ENCODE peak calls at places on chromosomes 3 and 15, in four cellular contexts. B is GM12891, W is GM12878, J is K562. N is an unnamed sample.

GRCh38 chr15:68993276-68993675 is 21.2 kb upstream of the NOX5 start:
- DNase-seq in B (no peak), W (no peak), J (no peak), N (no peak)

GRCh38 chr15:98941595-98942255 is 65.9 kb downstream of the PGPEP1L start:
- DNase-seq in B (no peak), W (no peak), J (no peak), N (no peak)

GRCh38 chr3:55416381-55416821 is 70.7 kb downstream of the WNT5A start:
- DNase-seq in B (no peak), W (no peak), J (no peak), N (no peak)

GRCh38 chr3:146125946-146126345 is 35.0 kb downstream of the PLOD2 start:
- DNase-seq in B (no peak), W (no peak), J (no peak), N (no peak)

GRCh38 chr15:43169888-43170287 is 15.3 kb upstream of the CCNDBP1 start:
- DNase-seq in B (no peak), W (no peak), J (peak; percentile 27), N (no peak)

GRCh38 chr3:172592898-172593669 is 69.9 kb upstream of the TNFSF10 start:
- DNase-seq in B (no peak), W (no peak), J (no peak), N (no peak)

GRCh38 chr3:13878711-13879101 is 1.2 kb downstream of the WNT7A start:
- DNase-seq in B (no peak), W (no peak), J (no peak), N (no peak)

GRCh38 chr3:45560270-45561020 is 34.1 kb upstream of the LIMD1 start:
- DNase-seq in B (no peak), W (no peak), J (no peak), N (no peak)

GRCh38 chr3:186640473-186640818 is 247 bp downstream of the FETUB start:
- DNase-seq in B (no peak), W (no peak), J (no peak), N (no peak)

GRCh38 chr3:51637941-51638471 is 33.0 kb upstream of the TEX264 start:
- DNase-seq in B (peak; percentile 50), W (no peak), J (peak; percentile 73), N (peak; percentile 50)

GRCh38 chr15:69919816-69920215 is 177.9 kb downstream of the TLE3 start:
- DNase-seq in B (no peak), W (no peak), J (no peak), N (no peak)

GRCh38 chr15:90650956-90651689 is 66.0 kb upstream of the BLM start:
- DNase-seq in B (no peak), W (no peak), J (no peak), N (no peak)
- TF ChIP-seq SPI1 in B (no peak), W (no peak), J (no peak), N (no peak)

GRCh38 chr3:40490916-40491315 is 14.0 kb downstream of the ZNF619 start:
- DNase-seq in B (no peak), W (no peak), J (no peak), N (no peak)

GRCh38 chr3:40487172-40487571 is 10.2 kb downstream of the ZNF619 start:
- DNase-seq in B (no peak), W (no peak), J (no peak), N (no peak)
- TF ChIP-seq SPI1 in B (no peak), W (no peak), J (no peak), N (no peak)

GRCh38 chr3:2628117-2628516 is 482.1 kb downstream of the IL5RA start:
- DNase-seq in B (no peak), W (no peak), J (no peak), N (no peak)

GRCh38 chr3:2623463-2623862 is 486.7 kb downstream of the IL5RA start:
- DNase-seq in B (no peak), W (no peak), J (no peak), N (no peak)
- TF ChIP-seq SPI1 in B (no peak), W (no peak), J (no peak), N (no peak)

DNA sequence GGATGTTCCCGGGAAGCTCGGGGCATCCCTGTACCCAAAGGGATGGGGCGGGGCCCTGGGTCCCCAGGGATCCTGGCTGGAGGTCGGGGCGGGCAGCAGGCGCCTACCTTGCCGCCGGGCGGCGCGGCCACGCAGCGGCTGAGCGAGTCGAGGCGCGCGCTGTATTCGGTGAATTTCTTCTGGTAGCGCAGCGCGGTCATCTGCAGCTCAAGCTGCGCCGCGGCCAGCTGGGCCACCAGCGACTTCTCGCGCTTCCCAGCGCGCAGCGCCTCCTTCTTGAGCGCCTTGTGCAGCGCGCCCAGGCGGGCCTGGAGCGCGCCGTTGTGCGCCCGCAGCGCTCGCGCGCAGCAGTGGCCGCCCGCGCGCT is 762 bp downstream of the PDZRN3 start:
- DNase-seq in B (no peak), W (no peak), J (no peak), N (no peak)
- TF ChIP-seq SPI1 in B (no peak), W (no peak), J (no peak), N (no peak)

GRCh38 chr3:179809639-179810038 is 156.8 kb downstream of the USP13 start:
- DNase-seq in B (no peak), W (no peak), J (no peak), N (no peak)

GRCh38 chr3:179807588-179807987 is 154.7 kb downstream of the USP13 start:
- DNase-seq in B (no peak), W (no peak), J (no peak), N (no peak)

GRCh38 chr3:179812096-179812382 is 159.2 kb downstream of the USP13 start:
- DNase-seq in B (no peak), W (no peak), J (no peak), N (no peak)

GRCh38 chr3:179806177-179806576 is 153.3 kb downstream of the USP13 start:
- DNase-seq in B (no peak), W (no peak), J (no peak), N (no peak)

GRCh38 chr3:179811321-179812095 is 158.7 kb downstream of the USP13 start:
- DNase-seq in B (peak; percentile 24), W (peak; percentile 40), J (peak; percentile 18), N (peak; percentile 69)
- TF ChIP-seq SPI1 in B (no peak), W (no peak), J (no peak), N (peak; percentile 33)

GRCh38 chr3:66376568-66376967 is 124.3 kb downstream of the LRIG1 start:
- DNase-seq in B (no peak), W (no peak), J (no peak), N (no peak)
- TF ChIP-seq SPI1 in B (no peak), W (no peak), J (no peak), N (no peak)

GRCh38 chr15:27088584-27089232 is 117.7 kb downstream of the GABRG3 start:
- DNase-seq in B (no peak), W (no peak), J (peak; percentile 30), N (no peak)
- TF ChIP-seq SPI1 in B (no peak), W (no peak), J (no peak), N (no peak)

DNA sequence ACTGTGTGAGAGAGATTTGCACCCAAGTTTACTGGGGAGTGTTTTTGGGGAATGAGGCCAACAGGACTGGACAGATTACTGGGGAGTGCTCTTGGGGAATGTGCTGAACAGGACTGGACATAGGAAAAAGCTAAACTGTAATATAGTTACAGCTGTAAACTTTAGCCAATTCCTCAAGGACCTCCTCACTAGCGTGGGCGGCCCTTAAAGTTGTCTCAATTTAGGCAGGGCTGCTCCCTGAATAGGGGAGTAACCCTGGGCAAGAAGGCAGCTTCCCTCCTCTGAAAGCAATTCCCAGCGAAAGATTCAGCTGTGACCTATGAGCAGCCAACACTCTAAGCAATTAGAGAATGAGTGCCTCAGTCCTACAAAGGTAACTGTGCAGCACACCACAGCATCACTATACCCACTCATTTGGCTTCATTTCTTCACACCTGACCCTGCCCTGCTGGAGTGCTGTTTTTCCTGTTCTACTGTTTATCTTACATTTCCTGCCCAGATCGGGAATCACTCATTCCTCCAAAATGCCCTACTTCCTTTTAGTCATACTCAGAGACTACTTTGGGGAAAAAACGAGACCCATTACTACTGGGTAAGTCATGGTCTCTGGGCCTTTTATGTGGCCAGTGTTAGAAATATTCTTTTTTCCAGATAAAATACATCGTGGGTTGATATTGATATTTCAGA is 41.3 kb upstream of the TRIM42 start:
- DNase-seq in B (no peak), W (no peak), J (no peak), N (no peak)
- TF ChIP-seq SPI1 in B (no peak), W (no peak), J (no peak), N (no peak)

GRCh38 chr3:149657458-149657795 is 398 bp downstream of the WWTR1 start:
- DNase-seq in B (no peak), W (no peak), J (no peak), N (no peak)

GRCh38 chr3:149659173-149659468 is 1.3 kb upstream of the WWTR1 start:
- DNase-seq in B (no peak), W (no peak), J (no peak), N (no peak)

GRCh38 chr3:149660462-149660861 is 2.6 kb upstream of the WWTR1 start:
- DNase-seq in B (no peak), W (no peak), J (no peak), N (no peak)

GRCh38 chr3:149657796-149658443 is at the start of gene WWTR1:
- DNase-seq in B (peak; percentile 55), W (peak; percentile 54), J (no peak), N (no peak)

DNA sequence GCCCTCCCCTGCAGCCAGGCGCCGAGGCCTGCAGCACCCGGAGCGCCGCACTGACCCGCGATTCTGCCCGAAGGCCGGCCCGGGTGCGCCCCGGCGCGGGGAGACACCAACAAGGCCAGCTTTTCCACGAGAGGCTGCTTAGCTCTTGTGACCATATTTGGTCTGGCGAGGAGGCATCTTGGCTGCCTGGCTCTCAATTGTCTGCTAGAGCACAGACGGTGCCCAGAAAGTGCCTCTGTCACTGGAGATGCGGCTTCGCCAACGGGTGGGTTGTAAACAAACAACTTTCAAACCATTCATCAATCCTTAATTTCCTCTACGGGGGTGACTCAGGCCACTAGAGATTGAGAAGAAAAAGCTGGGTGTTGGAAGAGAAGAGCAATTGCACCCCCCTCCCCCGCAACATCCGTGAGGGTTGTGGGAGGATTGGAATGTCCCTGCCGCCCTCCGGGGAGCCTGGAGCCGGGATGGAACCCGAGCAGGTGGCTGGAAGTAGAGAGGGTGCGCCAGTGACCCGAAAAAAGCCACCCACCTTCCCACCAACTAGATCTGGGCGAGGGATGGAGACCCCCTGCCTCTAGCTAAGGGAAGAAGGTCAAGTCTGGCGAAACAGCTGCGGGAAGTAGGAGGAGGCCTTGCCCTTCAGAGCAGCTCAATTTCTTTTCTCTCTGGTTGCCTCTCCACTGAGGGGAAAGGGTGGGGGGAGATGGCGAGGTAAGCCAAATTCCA is 783 bp upstream of the WWTR1 start:
- DNase-seq in B (no peak), W (no peak), J (no peak), N (no peak)
- TF ChIP-seq SPI1 in B (no peak), W (no peak), J (no peak), N (no peak)

DNA sequence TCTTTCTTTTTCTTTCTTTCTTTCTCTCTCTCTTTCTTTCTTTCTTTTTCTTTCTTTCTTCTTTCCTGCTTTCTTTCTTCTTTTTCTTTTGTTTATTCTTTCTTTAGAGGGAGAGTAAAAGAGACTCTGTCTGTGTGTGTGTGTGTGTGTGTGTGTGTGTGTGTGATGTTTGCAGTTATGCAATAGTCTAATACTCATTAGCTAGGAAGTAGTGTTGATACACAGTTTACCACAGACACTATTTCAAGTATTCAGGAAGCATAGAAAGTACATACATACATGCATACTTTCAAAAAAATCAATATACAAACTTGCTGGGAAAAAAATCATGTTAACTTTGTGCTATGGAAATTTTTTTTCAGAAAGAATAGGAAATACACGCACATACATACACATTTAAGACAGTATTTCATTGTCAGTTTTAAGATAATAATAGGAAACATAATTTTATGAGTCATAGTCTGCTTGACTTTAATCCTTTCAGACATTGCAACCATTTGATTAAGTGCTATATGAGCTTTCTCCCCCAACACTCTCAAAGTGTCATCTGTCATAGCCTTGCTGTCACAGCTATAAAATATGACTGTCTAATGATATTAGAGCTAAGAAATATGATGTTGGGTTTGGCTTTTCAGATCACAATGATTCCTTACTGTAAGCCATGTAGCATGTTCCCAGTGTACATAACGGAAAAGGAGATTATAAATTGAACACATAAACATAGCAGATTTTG is 74.9 kb upstream of the EPHA3 start:
- DNase-seq in B (no peak), W (no peak), J (no peak), N (no peak)
- TF ChIP-seq SPI1 in B (no peak), W (no peak), J (no peak), N (no peak)

N was measured in HL-60.